ENCODE peak calls at places on chromosomes 16 and 17, in four cellular contexts. U, O, J and S are unnamed samples.

GRCh38 chr17:9672266-9672665 is 26.9 kb downstream of the USP43 start:
- DNase-seq in O (no peak), U (no peak), J (no peak), S (no peak)

GRCh38 chr17:77371117-77371887 is 230.5 kb downstream of the SEC14L1 start:
- DNase-seq in U (peak; percentile 27), J (no peak), O (peak; percentile 9), S (no peak)

GRCh38 chr16:8931864-8932263 is 31.8 kb downstream of the USP7 start:
- DNase-seq in U (peak; percentile 46), O (no peak), J (no peak), S (peak; percentile 76)

GRCh38 chr17:65759532-65759931 is 198.1 kb upstream of the AXIN2 start:
- DNase-seq in U (no peak), J (no peak), O (no peak), S (no peak)

GRCh38 chr16:68040506-68041288 is 17.6 kb downstream of the DUS2 start:
- DNase-seq in O (peak; percentile 83), J (peak; percentile 86), U (peak; percentile 80), S (peak; percentile 82)

GRCh38 chr16:85675528-85675927 is 13.2 kb downstream of the GINS2 start:
- DNase-seq in J (no peak), O (no peak), U (no peak), S (no peak)

GRCh38 chr17:19386276-19386863 is 620 bp downstream of the MFAP4 start:
- DNase-seq in O (no peak), J (no peak), U (no peak), S (no peak)

GRCh38 chr17:57432507-57433277 is 176.4 kb downstream of the MSI2 start:
- DNase-seq in O (no peak), U (no peak), J (no peak), S (no peak)

GRCh38 chr17:4599505-4600281 is 15.4 kb downstream of the SMTNL2 start:
- DNase-seq in J (peak; percentile 92), O (peak; percentile 76), U (no peak), S (no peak)

GRCh38 chr17:1252203-1252608 is 18.0 kb upstream of the BHLHA9 start:
- DNase-seq in O (peak; percentile 20), U (no peak), J (no peak), S (no peak)

GRCh38 chr16:75029854-75030253 is 31.0 kb downstream of the ZNRF1 start:
- DNase-seq in O (no peak), J (peak; percentile 46), U (no peak), S (no peak)

GRCh38 chr16:89720520-89720858 is 209 bp downstream of the VPS9D1 start:
- DNase-seq in J (peak; percentile 75), O (no peak), U (peak; percentile 77), S (no peak)

GRCh38 chr16:69838417-69838990 is 76.4 kb downstream of the WWP2 start:
- DNase-seq in O (no peak), J (no peak), U (no peak), S (no peak)

GRCh38 chr17:78929908-78930775 is 5.0 kb upstream of the TIMP2 start:
- DNase-seq in J (no peak), U (no peak), O (no peak), S (no peak)

GRCh38 chr17:15257316-15257925 is 7.7 kb downstream of the PMP22 start:
- DNase-seq in U (peak; percentile 77), O (peak; percentile 71), J (peak; percentile 45), S (peak; percentile 84)

DNA sequence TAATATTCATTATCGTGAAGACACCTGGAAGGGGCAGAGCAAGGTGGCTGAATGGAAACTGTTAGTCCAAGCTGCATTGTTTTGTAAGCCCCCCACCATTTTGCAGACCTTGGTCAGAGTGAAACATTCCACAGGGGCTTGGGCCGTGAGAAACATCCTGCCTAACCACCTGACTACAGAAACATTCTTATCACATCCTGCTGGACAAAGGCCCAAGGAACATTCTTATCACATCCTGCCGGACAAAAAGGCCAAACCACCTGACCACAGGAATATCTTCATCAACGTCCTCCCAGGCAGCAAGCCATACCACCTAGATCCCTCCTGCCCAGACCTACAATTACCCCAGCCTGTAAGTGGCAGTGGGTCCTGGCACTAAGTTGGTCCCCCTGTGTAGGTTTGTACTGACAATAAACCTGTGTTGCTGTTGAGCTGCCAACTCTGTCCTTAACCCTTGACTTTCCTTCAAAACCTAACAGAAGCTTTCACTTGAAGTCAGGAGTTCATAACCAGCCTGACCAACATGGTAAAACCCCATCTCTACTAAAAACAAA is 19.6 kb downstream of the ATF7IP2 start:
- DNase-seq in J (no peak), U (no peak), O (no peak), S (no peak)
- H3K9me3 ChIP-seq in J (peaks cover 22% of the 10 kb centered on the region), U (peaks cover 4% of the 10 kb centered on the region), O (no peaks in the 10 kb centered on the region), S (peaks cover 27% of the 10 kb centered on the region)

DNA sequence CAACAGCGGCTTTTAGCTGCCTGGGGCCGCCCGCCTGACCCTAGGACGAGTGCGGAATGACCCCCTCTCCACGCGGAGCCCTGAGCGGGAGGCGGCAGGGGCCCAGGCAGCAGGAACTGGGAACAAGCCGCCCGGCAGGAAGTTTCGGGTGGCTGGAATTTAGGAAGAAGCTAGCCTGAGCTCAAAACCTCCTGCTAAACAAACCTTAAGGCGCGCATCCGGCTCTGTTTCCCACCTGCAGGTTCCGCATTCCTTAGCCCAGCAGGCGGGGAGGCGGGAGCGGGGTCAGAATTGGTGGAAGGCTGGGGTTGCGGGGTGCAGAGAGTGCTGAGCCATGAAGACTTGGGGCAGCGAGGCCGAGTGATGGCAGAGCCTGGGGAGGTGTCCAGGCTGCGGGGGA is 813.9 kb downstream of the KCNJ18 start:
- DNase-seq in U (no peak), O (no peak), J (no peak), S (no peak)
- H3K9me3 ChIP-seq in U (peaks cover 4% of the 10 kb centered on the region), O (no peaks in the 10 kb centered on the region), J (no peaks in the 10 kb centered on the region), S (peaks cover 14% of the 10 kb centered on the region)

DNA sequence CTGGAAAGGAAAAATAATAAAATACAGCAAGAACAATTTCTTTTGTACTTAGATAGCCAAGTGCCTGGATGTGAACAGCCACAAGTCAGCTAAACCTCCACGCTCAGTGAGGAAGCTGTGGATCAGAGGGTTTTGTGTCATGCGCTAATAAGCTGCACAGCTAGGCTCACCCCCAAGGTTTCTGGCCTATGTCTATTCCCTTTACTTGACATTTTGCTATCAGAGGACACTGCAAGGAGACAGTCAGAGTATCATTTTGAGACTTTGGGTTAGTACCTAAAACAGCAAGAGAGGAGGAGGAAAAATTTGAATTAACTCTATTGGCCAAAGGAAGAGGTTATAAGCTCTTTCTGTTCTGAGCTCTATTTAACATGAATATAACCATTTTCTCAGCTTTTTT is 139.3 kb downstream of the KCNJ2 start:
- DNase-seq in U (no peak), J (no peak), O (no peak), S (no peak)
- H3K9me3 ChIP-seq in U (no peaks in the 10 kb centered on the region), J (no peaks in the 10 kb centered on the region), O (no peaks in the 10 kb centered on the region), S (no peaks in the 10 kb centered on the region)

GRCh38 chr16:3292604-3293003 is 9.3 kb downstream of the ZNF263 start:
- DNase-seq in J (no peak), O (no peak), U (no peak), S (no peak)

GRCh38 chr16:3295783-3296182 is 9.4 kb downstream of the TIGD7 start:
- DNase-seq in U (no peak), J (no peak), O (no peak), S (no peak)

GRCh38 chr16:3295209-3295608 is 10.0 kb downstream of the TIGD7 start:
- DNase-seq in U (no peak), J (no peak), O (no peak), S (no peak)

GRCh38 chr16:3285131-3285530 is 1.8 kb downstream of the ZNF263 start:
- DNase-seq in O (no peak), U (no peak), J (no peak), S (no peak)

GRCh38 chr16:3289998-3290673 is 6.8 kb downstream of the ZNF263 start:
- DNase-seq in J (no peak), U (no peak), O (no peak), S (no peak)
- H3K9me3 ChIP-seq in J (peaks cover 38% of the 10 kb centered on the region), U (peaks cover 6% of the 10 kb centered on the region), O (peaks cover 10% of the 10 kb centered on the region), S (peaks cover 6% of the 10 kb centered on the region)

GRCh38 chr16:35363510-35363909 is 1904.1 kb downstream of the TP53TG3F start:
- DNase-seq in O (no peak), U (no peak), J (no peak), S (no peak)

GRCh38 chr16:35364263-35364662 is 1904.9 kb downstream of the TP53TG3F start:
- DNase-seq in O (no peak), J (no peak), U (no peak), S (no peak)

GRCh38 chr16:35370617-35371016 is 1911.2 kb downstream of the TP53TG3F start:
- DNase-seq in U (no peak), J (no peak), O (no peak), S (no peak)

DNA sequence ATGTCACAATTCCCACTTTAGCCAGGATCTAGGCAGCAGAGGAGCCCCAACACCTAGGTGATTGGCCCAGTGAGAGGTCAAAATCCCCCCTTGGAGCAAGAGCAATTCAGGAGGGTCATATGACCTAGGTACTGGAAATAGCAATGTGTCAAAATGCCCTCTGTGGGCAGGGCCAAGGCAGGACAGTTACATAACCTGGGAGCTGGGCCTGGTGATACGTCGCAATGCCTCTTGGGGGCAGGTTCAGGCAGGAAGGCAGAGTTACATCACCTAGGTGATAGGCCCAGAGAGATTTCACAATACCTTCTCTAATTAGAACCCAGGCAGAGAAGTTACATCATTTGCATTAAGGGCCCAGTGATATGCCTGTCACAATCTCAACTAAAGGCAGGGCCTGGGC is 1906.3 kb downstream of the TP53TG3F start:
- DNase-seq in J (no peak), U (no peak), O (no peak), S (no peak)
- H3K9me3 ChIP-seq in J (no peaks in the 10 kb centered on the region), U (no peaks in the 10 kb centered on the region), O (peaks cover 25% of the 10 kb centered on the region), S (no peaks in the 10 kb centered on the region)

GRCh38 chr17:82740906-82741759 is 5.7 kb downstream of the FN3K start:
- DNase-seq in U (peak; percentile 86), J (peak; percentile 90), O (no peak), S (no peak)
- H3K9me3 ChIP-seq in U (no peaks in the 10 kb centered on the region), J (peaks cover 25% of the 10 kb centered on the region), O (no peaks in the 10 kb centered on the region), S (peaks cover 17% of the 10 kb centered on the region)

DNA sequence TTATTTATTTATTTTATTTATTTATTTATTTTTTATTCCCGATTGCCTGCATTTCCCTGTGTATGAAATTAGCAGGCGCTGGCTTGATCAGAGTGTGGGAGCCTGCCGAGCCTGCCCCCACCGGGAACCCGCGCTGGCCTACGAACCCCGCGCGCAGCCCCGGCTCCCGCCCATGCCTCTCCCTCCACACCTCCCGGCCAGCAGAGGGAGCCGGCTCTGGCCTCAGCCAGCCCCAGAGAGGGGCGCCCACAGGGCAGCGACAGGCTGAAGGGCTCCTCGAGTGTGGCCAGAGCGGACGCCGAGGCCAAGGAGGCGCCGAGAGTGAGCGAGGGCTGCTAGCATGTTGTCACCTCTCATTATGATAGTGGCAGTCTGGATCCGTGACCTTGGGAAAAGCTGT is 13.0 kb upstream of the RBL2 start:
- DNase-seq in U (no peak), J (no peak), O (peak; percentile 13), S (no peak)
- H3K9me3 ChIP-seq in U (no peaks in the 10 kb centered on the region), J (peaks cover 40% of the 10 kb centered on the region), O (peaks cover 2% of the 10 kb centered on the region), S (peaks cover 30% of the 10 kb centered on the region)

GRCh38 chr17:27082023-27082774 is 211.7 kb upstream of the WSB1 start:
- DNase-seq in U (no peak), J (no peak), O (no peak), S (no peak)
- H3K9me3 ChIP-seq in U (no peaks in the 10 kb centered on the region), J (no peaks in the 10 kb centered on the region), O (no peaks in the 10 kb centered on the region), S (no peaks in the 10 kb centered on the region)

DNA sequence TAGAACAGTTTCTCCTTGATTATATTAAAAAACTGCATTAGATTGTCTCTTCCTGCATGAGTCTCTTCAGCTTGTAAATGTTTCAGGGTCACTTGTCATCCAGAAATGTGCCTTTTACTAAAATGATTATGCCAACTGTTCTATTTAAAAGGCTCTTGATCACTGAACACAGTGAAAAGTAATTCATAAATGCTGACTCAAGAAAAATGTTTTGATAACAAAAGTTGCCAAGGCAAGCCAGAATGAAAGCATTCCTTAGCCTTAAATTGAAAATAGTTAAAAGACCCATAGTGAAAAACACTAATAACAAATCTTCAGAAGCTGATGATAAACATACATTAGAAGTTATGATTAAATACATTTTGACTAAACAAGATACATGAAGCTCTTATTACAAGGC is 356.0 kb upstream of the KIF2B start:
- DNase-seq in J (no peak), U (no peak), O (no peak), S (no peak)
- H3K9me3 ChIP-seq in J (no peaks in the 10 kb centered on the region), U (no peaks in the 10 kb centered on the region), O (peaks cover 5% of the 10 kb centered on the region), S (no peaks in the 10 kb centered on the region)